ENCODE peak calls at places on chromosomes 13 and 19, in nine cellular contexts. One of them, this sample, is unnamed.

GRCh38 chr19:28168557-28168956 is 1044.4 kb downstream of the UQCRFS1 start:
- DNase-seq in lower leg skin: no peak
- DNase-seq in choroid plexus epithelial cell: no peak
- DNase-seq in fibroblast of pulmonary artery: no peak
- DNase-seq in uterus: no peak
- DNase-seq in A549: no peak
- DNase-seq in Caco-2: no peak
- DNase-seq in mucosa of descending colon: no peak
- DNase-seq in GM23338: peak; percentile 79
- DNase-seq in this sample: no peak

GRCh38 chr19:50510700-50511068 is 307 bp downstream of the JOSD2 start:
- DNase-seq in lower leg skin: no peak
- DNase-seq in choroid plexus epithelial cell: peak; percentile 28
- DNase-seq in fibroblast of pulmonary artery: no peak
- DNase-seq in uterus: no peak
- DNase-seq in A549: no peak
- DNase-seq in Caco-2: no peak
- DNase-seq in mucosa of descending colon: no peak
- DNase-seq in GM23338: peak; percentile 93
- DNase-seq in this sample: no peak

GRCh38 chr19:7562646-7563393 is 27.3 kb downstream of the PNPLA6 start:
- DNase-seq in lower leg skin: no peak
- DNase-seq in choroid plexus epithelial cell: no peak
- DNase-seq in fibroblast of pulmonary artery: no peak
- DNase-seq in uterus: no peak
- DNase-seq in A549: no peak
- DNase-seq in Caco-2: no peak
- DNase-seq in mucosa of descending colon: no peak
- DNase-seq in GM23338: peak; percentile 38
- DNase-seq in this sample: no peak

GRCh38 chr19:39046037-39046821 is 13.9 kb upstream of the FBXO27 start:
- DNase-seq in lower leg skin: no peak
- DNase-seq in choroid plexus epithelial cell: peak; percentile 10
- DNase-seq in fibroblast of pulmonary artery: no peak
- DNase-seq in uterus: no peak
- DNase-seq in A549: peak; percentile 87
- DNase-seq in Caco-2: peak; percentile 67
- DNase-seq in mucosa of descending colon: no peak
- DNase-seq in GM23338: peak; percentile 41
- DNase-seq in this sample: no peak

GRCh38 chr19:40494191-40494838 is 27.5 kb downstream of the SPTBN4 start:
- DNase-seq in lower leg skin: no peak
- DNase-seq in choroid plexus epithelial cell: no peak
- DNase-seq in fibroblast of pulmonary artery: no peak
- DNase-seq in uterus: no peak
- DNase-seq in A549: no peak
- DNase-seq in Caco-2: no peak
- DNase-seq in mucosa of descending colon: no peak
- DNase-seq in GM23338: no peak
- DNase-seq in this sample: no peak

GRCh38 chr19:10135551-10136334 is 16.0 kb upstream of the EIF3G start:
- DNase-seq in lower leg skin: no peak
- DNase-seq in choroid plexus epithelial cell: no peak
- DNase-seq in fibroblast of pulmonary artery: no peak
- DNase-seq in uterus: no peak
- DNase-seq in A549: no peak
- DNase-seq in Caco-2: no peak
- DNase-seq in mucosa of descending colon: no peak
- DNase-seq in GM23338: no peak
- DNase-seq in this sample: no peak

GRCh38 chr19:19552811-19553210 is 14.7 kb downstream of the CILP2 start:
- DNase-seq in lower leg skin: no peak
- DNase-seq in choroid plexus epithelial cell: peak; percentile 54
- DNase-seq in fibroblast of pulmonary artery: peak; percentile 34
- DNase-seq in uterus: no peak
- DNase-seq in A549: peak; percentile 47
- DNase-seq in Caco-2: no peak
- DNase-seq in mucosa of descending colon: no peak
- DNase-seq in GM23338: peak; percentile 79
- DNase-seq in this sample: no peak

GRCh38 chr19:17775245-17775927 is 19.6 kb upstream of the B3GNT3 start:
- DNase-seq in lower leg skin: no peak
- DNase-seq in choroid plexus epithelial cell: peak; percentile 52
- DNase-seq in fibroblast of pulmonary artery: peak; percentile 41
- DNase-seq in uterus: no peak
- DNase-seq in A549: peak; percentile 53
- DNase-seq in Caco-2: no peak
- DNase-seq in mucosa of descending colon: no peak
- DNase-seq in GM23338: peak; percentile 85
- DNase-seq in this sample: no peak

GRCh38 chr13:78121001-78121400 is 202.4 kb upstream of the EDNRB start:
- DNase-seq in lower leg skin: no peak
- DNase-seq in choroid plexus epithelial cell: no peak
- DNase-seq in fibroblast of pulmonary artery: no peak
- DNase-seq in uterus: no peak
- DNase-seq in A549: no peak
- DNase-seq in Caco-2: no peak
- DNase-seq in mucosa of descending colon: no peak
- DNase-seq in GM23338: peak; percentile 16
- DNase-seq in this sample: no peak

GRCh38 chr13:98142427-98143156 is at the start of gene FARP1:
- DNase-seq in lower leg skin: peak; percentile 45
- DNase-seq in choroid plexus epithelial cell: peak; percentile 69
- DNase-seq in fibroblast of pulmonary artery: peak; percentile 56
- DNase-seq in uterus: peak; percentile 55
- DNase-seq in A549: peak; percentile 54
- DNase-seq in Caco-2: peak; percentile 88
- DNase-seq in mucosa of descending colon: peak; percentile 82
- DNase-seq in GM23338: peak; percentile 89
- DNase-seq in this sample: no peak

GRCh38 chr13:79481685-79482052 is 714 bp downstream of the NDFIP2 start:
- DNase-seq in lower leg skin: no peak
- DNase-seq in choroid plexus epithelial cell: no peak
- DNase-seq in fibroblast of pulmonary artery: no peak
- DNase-seq in uterus: no peak
- DNase-seq in A549: no peak
- DNase-seq in Caco-2: peak; percentile 54
- DNase-seq in mucosa of descending colon: peak; percentile 44
- DNase-seq in GM23338: no peak
- DNase-seq in this sample: no peak

GRCh38 chr19:2188708-2189385 is 25.1 kb downstream of the DOT1L start:
- DNase-seq in lower leg skin: no peak
- DNase-seq in choroid plexus epithelial cell: no peak
- DNase-seq in fibroblast of pulmonary artery: no peak
- DNase-seq in uterus: no peak
- DNase-seq in A549: no peak
- DNase-seq in Caco-2: no peak
- DNase-seq in mucosa of descending colon: no peak
- DNase-seq in GM23338: no peak
- DNase-seq in this sample: no peak

GRCh38 chr13:79662882-79663281 is 181.9 kb downstream of the NDFIP2 start:
- DNase-seq in lower leg skin: no peak
- DNase-seq in choroid plexus epithelial cell: peak; percentile 9
- DNase-seq in fibroblast of pulmonary artery: no peak
- DNase-seq in uterus: no peak
- DNase-seq in A549: peak; percentile 12
- DNase-seq in Caco-2: no peak
- DNase-seq in mucosa of descending colon: no peak
- DNase-seq in GM23338: peak; percentile 11
- DNase-seq in this sample: no peak

GRCh38 chr13:44165172-44165894 is 208.3 kb upstream of the SERP2 start:
- DNase-seq in lower leg skin: no peak
- DNase-seq in choroid plexus epithelial cell: no peak
- DNase-seq in fibroblast of pulmonary artery: no peak
- DNase-seq in uterus: no peak
- DNase-seq in A549: no peak
- DNase-seq in Caco-2: no peak
- DNase-seq in mucosa of descending colon: no peak
- DNase-seq in GM23338: no peak
- DNase-seq in this sample: no peak

GRCh38 chr19:53328967-53329366 is 4.6 kb upstream of the ZNF845 start:
- DNase-seq in lower leg skin: no peak
- DNase-seq in choroid plexus epithelial cell: peak; percentile 5
- DNase-seq in fibroblast of pulmonary artery: peak; percentile 17
- DNase-seq in uterus: peak; percentile 35
- DNase-seq in A549: no peak
- DNase-seq in Caco-2: no peak
- DNase-seq in mucosa of descending colon: no peak
- DNase-seq in GM23338: peak; percentile 75
- DNase-seq in this sample: no peak

GRCh38 chr13:97797553-97797952 is 155.9 kb upstream of the IPO5 start:
- DNase-seq in lower leg skin: no peak
- DNase-seq in choroid plexus epithelial cell: no peak
- DNase-seq in fibroblast of pulmonary artery: no peak
- DNase-seq in uterus: no peak
- DNase-seq in A549: no peak
- DNase-seq in Caco-2: no peak
- DNase-seq in mucosa of descending colon: no peak
- DNase-seq in GM23338: no peak
- DNase-seq in this sample: no peak

GRCh38 chr13:44854264-44855060 is 134.8 kb downstream of the NUFIP1 start:
- DNase-seq in lower leg skin: no peak
- DNase-seq in choroid plexus epithelial cell: no peak
- DNase-seq in fibroblast of pulmonary artery: no peak
- DNase-seq in uterus: no peak
- DNase-seq in A549: no peak
- DNase-seq in Caco-2: peak; percentile 79
- DNase-seq in mucosa of descending colon: peak; percentile 66
- DNase-seq in GM23338: no peak
- DNase-seq in this sample: no peak

DNA sequence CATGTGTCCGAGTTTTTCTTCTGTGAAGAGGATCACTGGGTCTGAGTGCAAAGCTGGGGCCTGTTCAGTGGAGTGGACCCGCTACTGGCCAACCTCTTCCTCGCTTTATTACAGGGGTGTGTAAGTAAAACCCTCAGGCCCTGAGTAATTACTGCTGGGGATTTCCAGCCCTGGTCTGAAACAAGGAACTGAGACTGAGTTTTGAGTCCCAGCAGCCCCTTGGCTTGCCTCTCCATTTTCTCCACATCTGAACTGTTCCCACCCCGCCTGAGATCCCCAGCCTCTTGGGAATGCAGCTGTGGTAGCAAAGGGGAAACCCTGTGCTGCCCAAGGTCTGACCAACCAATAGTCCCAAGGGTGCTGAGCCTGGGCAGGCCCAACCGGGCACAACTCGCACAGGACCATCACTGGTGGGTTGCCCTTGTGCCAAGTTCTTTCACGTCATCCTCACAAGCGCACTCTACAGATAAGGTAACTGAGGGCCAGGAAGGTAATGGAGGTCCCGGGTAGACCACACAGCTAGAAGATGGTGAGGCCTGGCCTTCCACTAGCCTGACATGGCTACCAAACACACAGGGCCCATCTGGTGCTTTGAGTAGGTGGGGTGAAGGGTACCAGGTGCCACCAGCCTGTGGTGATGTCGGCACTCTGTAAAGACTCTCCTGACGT is 13.7 kb upstream of the SLC35E1 start:
- DNase-seq in lower leg skin: no peak
- DNase-seq in choroid plexus epithelial cell: no peak
- DNase-seq in fibroblast of pulmonary artery: no peak
- DNase-seq in uterus: no peak
- DNase-seq in A549: no peak
- DNase-seq in Caco-2: no peak
- DNase-seq in mucosa of descending colon: peak; percentile 66
- DNase-seq in GM23338: no peak
- DNase-seq in this sample: no peak
- H3K4me3 ChIP-seq in lower leg skin: no peak overlapping the region
- H3K4me3 ChIP-seq in choroid plexus epithelial cell: no peak overlapping the region
- H3K4me3 ChIP-seq in fibroblast of pulmonary artery: no peak overlapping the region
- H3K4me3 ChIP-seq in uterus: no peak overlapping the region
- H3K4me3 ChIP-seq in A549: no peak overlapping the region
- H3K4me3 ChIP-seq in Caco-2: no peak overlapping the region
- H3K4me3 ChIP-seq in mucosa of descending colon: no peak overlapping the region
- H3K4me3 ChIP-seq in GM23338: no peak overlapping the region
- H3K4me3 ChIP-seq in this sample: no peak overlapping the region

GRCh38 chr13:51805313-51805712 is 1.4 kb upstream of the DHRS12 start:
- DNase-seq in lower leg skin: no peak
- DNase-seq in choroid plexus epithelial cell: no peak
- DNase-seq in fibroblast of pulmonary artery: no peak
- DNase-seq in uterus: no peak
- DNase-seq in A549: no peak
- DNase-seq in Caco-2: no peak
- DNase-seq in mucosa of descending colon: no peak
- DNase-seq in GM23338: no peak
- DNase-seq in this sample: no peak

GRCh38 chr13:51806571-51806970 is 2.6 kb upstream of the DHRS12 start:
- DNase-seq in lower leg skin: no peak
- DNase-seq in choroid plexus epithelial cell: peak; percentile 66
- DNase-seq in fibroblast of pulmonary artery: peak; percentile 42
- DNase-seq in uterus: no peak
- DNase-seq in A549: peak; percentile 35
- DNase-seq in Caco-2: no peak
- DNase-seq in mucosa of descending colon: no peak
- DNase-seq in GM23338: no peak
- DNase-seq in this sample: no peak

GRCh38 chr13:51808811-51809210 is 4.8 kb upstream of the DHRS12 start:
- DNase-seq in lower leg skin: no peak
- DNase-seq in choroid plexus epithelial cell: no peak
- DNase-seq in fibroblast of pulmonary artery: no peak
- DNase-seq in uterus: no peak
- DNase-seq in A549: no peak
- DNase-seq in Caco-2: no peak
- DNase-seq in mucosa of descending colon: no peak
- DNase-seq in GM23338: no peak
- DNase-seq in this sample: no peak

GRCh38 chr13:51805925-51806324 is 2.0 kb upstream of the DHRS12 start:
- DNase-seq in lower leg skin: no peak
- DNase-seq in choroid plexus epithelial cell: no peak
- DNase-seq in fibroblast of pulmonary artery: no peak
- DNase-seq in uterus: no peak
- DNase-seq in A549: no peak
- DNase-seq in Caco-2: no peak
- DNase-seq in mucosa of descending colon: no peak
- DNase-seq in GM23338: no peak
- DNase-seq in this sample: no peak

GRCh38 chr13:51807041-51807440 is 3.1 kb upstream of the DHRS12 start:
- DNase-seq in lower leg skin: no peak
- DNase-seq in choroid plexus epithelial cell: no peak
- DNase-seq in fibroblast of pulmonary artery: no peak
- DNase-seq in uterus: no peak
- DNase-seq in A549: no peak
- DNase-seq in Caco-2: no peak
- DNase-seq in mucosa of descending colon: no peak
- DNase-seq in GM23338: no peak
- DNase-seq in this sample: no peak
- TF ChIP-seq CTCF in lower leg skin: no peak
- TF ChIP-seq CTCF in choroid plexus epithelial cell: no peak
- TF ChIP-seq CTCF in fibroblast of pulmonary artery: no peak
- TF ChIP-seq CTCF in uterus: no peak
- TF ChIP-seq CTCF in A549: no peak
- TF ChIP-seq CTCF in Caco-2: no peak
- TF ChIP-seq CTCF in mucosa of descending colon: no peak
- TF ChIP-seq CTCF in GM23338: no peak
- TF ChIP-seq CTCF in this sample: no peak

GRCh38 chr19:55487884-55488687 is at the start of gene SSC5D:
- DNase-seq in lower leg skin: no peak
- DNase-seq in choroid plexus epithelial cell: peak; percentile 41
- DNase-seq in fibroblast of pulmonary artery: peak; percentile 62
- DNase-seq in uterus: peak; percentile 76
- DNase-seq in A549: no peak
- DNase-seq in Caco-2: no peak
- DNase-seq in mucosa of descending colon: no peak
- DNase-seq in GM23338: peak; percentile 60
- DNase-seq in this sample: no peak
- H3K4me3 ChIP-seq in lower leg skin: no peak within 1 kb of the TSS
- H3K4me3 ChIP-seq in choroid plexus epithelial cell: peak within 1 kb of the TSS; percentile 34
- H3K4me3 ChIP-seq in fibroblast of pulmonary artery: peak within 1 kb of the TSS; percentile 46
- H3K4me3 ChIP-seq in uterus: peak within 1 kb of the TSS; percentile 21
- H3K4me3 ChIP-seq in A549: peak within 1 kb of the TSS; percentile 5
- H3K4me3 ChIP-seq in Caco-2: no peak within 1 kb of the TSS
- H3K4me3 ChIP-seq in mucosa of descending colon: no peak within 1 kb of the TSS
- H3K4me3 ChIP-seq in GM23338: peak within 1 kb of the TSS; percentile 55
- H3K4me3 ChIP-seq in this sample: peak within 1 kb of the TSS; percentile 48

GRCh38 chr13:114065141-114065925 is 67.1 kb downstream of the RASA3 start:
- DNase-seq in lower leg skin: peak; percentile 82
- DNase-seq in choroid plexus epithelial cell: peak; percentile 99
- DNase-seq in fibroblast of pulmonary artery: peak; percentile 97
- DNase-seq in uterus: peak; percentile 92
- DNase-seq in A549: peak; percentile 89
- DNase-seq in Caco-2: peak; percentile 77
- DNase-seq in mucosa of descending colon: peak; percentile 86
- DNase-seq in GM23338: peak; percentile 64
- DNase-seq in this sample: peak; percentile 97
- TF ChIP-seq CTCF in lower leg skin: no peak
- TF ChIP-seq CTCF in choroid plexus epithelial cell: no peak
- TF ChIP-seq CTCF in fibroblast of pulmonary artery: no peak
- TF ChIP-seq CTCF in uterus: no peak
- TF ChIP-seq CTCF in A549: no peak
- TF ChIP-seq CTCF in Caco-2: no peak
- TF ChIP-seq CTCF in mucosa of descending colon: no peak
- TF ChIP-seq CTCF in GM23338: no peak
- TF ChIP-seq CTCF in this sample: no peak

This sample was measured in AG09309.